ENCODE peak calls at places on chromosomes 13 and 19, in nine cellular contexts. I, Z, F, W, Q, O, G, A and K are unnamed samples. For H3K4me1, the result is how much of the 10 kb centered on the place peaks cover.

GRCh38 chr13:58620171-58620570 is 988.6 kb downstream of the PCDH17 start:
- DNase-seq in I (no peak), Z (no peak), F (no peak), W (no peak), Q (no peak), O (no peak), G (no peak), A (no peak), K (no peak)

GRCh38 chr13:31349156-31349555 is 149.4 kb downstream of the B3GLCT start:
- DNase-seq in I (no peak), Z (no peak), F (no peak), W (no peak), Q (no peak), O (no peak), G (no peak), A (no peak), K (no peak)

GRCh38 chr19:8174706-8175105 is 25.3 kb upstream of the FBN3 start:
- DNase-seq in I (no peak), Z (no peak), F (peak), W (no peak), Q (no peak), O (no peak), G (no peak), A (peak), K (no peak)

GRCh38 chr13:68099616-68100015 is 869.5 kb upstream of the PCDH9 start:
- DNase-seq in I (no peak), Z (no peak), F (peak), W (no peak), Q (no peak), O (no peak), G (peak), A (peak), K (no peak)

GRCh38 chr13:51520524-51520923 is 63.7 kb upstream of the WDFY2 start:
- DNase-seq in I (no peak), Z (no peak), F (peak), W (no peak), Q (no peak), O (no peak), G (no peak), A (peak), K (no peak)

GRCh38 chr13:27667946-27668345 is 46.3 kb downstream of the POLR1D start:
- DNase-seq in I (no peak), Z (peak), F (no peak), W (no peak), Q (no peak), O (no peak), G (no peak), A (peak), K (no peak)

GRCh38 chr19:15276620-15277019 is 44.4 kb upstream of the EPHX3 start:
- DNase-seq in I (no peak), Z (no peak), F (no peak), W (no peak), Q (no peak), O (no peak), G (no peak), A (no peak), K (no peak)

GRCh38 chr13:92074658-92075057 is 676.2 kb downstream of the GPC5 start:
- DNase-seq in I (peak), Z (no peak), F (no peak), W (no peak), Q (no peak), O (peak), G (no peak), A (no peak), K (no peak)

GRCh38 chr13:58018865-58019264 is 387.3 kb downstream of the PCDH17 start:
- DNase-seq in I (no peak), Z (no peak), F (no peak), W (no peak), Q (no peak), O (no peak), G (no peak), A (no peak), K (no peak)

GRCh38 chr13:25330541-25330940 is 29.1 kb downstream of the NUP58 start:
- DNase-seq in I (no peak), Z (no peak), F (peak), W (no peak), Q (no peak), O (no peak), G (no peak), A (peak), K (no peak)

GRCh38 chr19:1220452-1221037 is 15.0 kb downstream of the STK11 start:
- DNase-seq in I (no peak), Z (no peak), F (no peak), W (no peak), Q (no peak), O (no peak), G (no peak), A (no peak), K (no peak)

GRCh38 chr13:39468306-39468705 is 134.7 kb downstream of the LHFPL6 start:
- DNase-seq in I (no peak), Z (no peak), F (no peak), W (no peak), Q (no peak), O (no peak), G (no peak), A (no peak), K (no peak)

GRCh38 chr13:46369506-46370268 is 17.4 kb downstream of the RUBCNL start:
- DNase-seq in I (peak), Z (no peak), F (peak), W (no peak), Q (no peak), O (no peak), G (no peak), A (peak), K (no peak)

GRCh38 chr13:42894765-42895181 is 97.3 kb downstream of the EPSTI1 start:
- DNase-seq in I (no peak), Z (no peak), F (peak), W (no peak), Q (peak), O (no peak), G (no peak), A (peak), K (peak)

GRCh38 chr13:27919934-27920676 is at the start of gene PDX1:
- DNase-seq in I (no peak), Z (peak), F (no peak), W (no peak), Q (no peak), O (peak), G (no peak), A (no peak), K (peak)

GRCh38 chr19:30070198-30070969 is 128.3 kb downstream of the URI1 start:
- DNase-seq in I (no peak), Z (no peak), F (no peak), W (no peak), Q (no peak), O (peak), G (no peak), A (no peak), K (no peak)

GRCh38 chr19:43820098-43820860 is 6.8 kb upstream of the ZNF283 start:
- DNase-seq in I (no peak), Z (peak), F (peak), W (no peak), Q (peak), O (peak), G (no peak), A (peak), K (peak)

GRCh38 chr13:102035969-102036368 is 365.9 kb downstream of the FGF14 start:
- DNase-seq in I (no peak), Z (no peak), F (no peak), W (no peak), Q (no peak), O (no peak), G (no peak), A (no peak), K (no peak)

GRCh38 chr13:46684287-46685001 is 112.5 kb downstream of the ESD start:
- DNase-seq in I (no peak), Z (no peak), F (no peak), W (no peak), Q (no peak), O (peak), G (no peak), A (peak), K (no peak)

GRCh38 chr19:10403137-10404021 is at the start of gene CDC37:
- DNase-seq in I (peak), Z (peak), F (peak), W (peak), Q (peak), O (peak), G (peak), A (peak), K (peak)

GRCh38 chr19:55299991-55300390 is 16.2 kb downstream of the BRSK1 start:
- DNase-seq in I (no peak), Z (no peak), F (no peak), W (no peak), Q (no peak), O (no peak), G (no peak), A (no peak), K (no peak)

GRCh38 chr13:73223372-73223781 is 164.6 kb downstream of the KLF5 start:
- DNase-seq in I (peak), Z (no peak), F (no peak), W (no peak), Q (no peak), O (no peak), G (no peak), A (no peak), K (no peak)

GRCh38 chr13:80054806-80055205 is 286.1 kb downstream of the SPRY2 start:
- DNase-seq in I (no peak), Z (no peak), F (peak), W (no peak), Q (no peak), O (no peak), G (no peak), A (peak), K (no peak)

GRCh38 chr13:67228909-67229308 is 1.2 kb downstream of the PCDH9 start:
- DNase-seq in I (no peak), Z (no peak), F (peak), W (no peak), Q (no peak), O (no peak), G (no peak), A (peak), K (no peak)

GRCh38 chr13:19020988-19021387 is 160.6 kb downstream of the TUBA3C start:
- DNase-seq in I (no peak), Z (no peak), F (no peak), W (no peak), Q (no peak), O (no peak), G (no peak), A (no peak), K (no peak)

GRCh38 chr13:55359067-55359466 is 1781.7 kb upstream of the PRR20A start:
- DNase-seq in I (no peak), Z (no peak), F (no peak), W (no peak), Q (no peak), O (no peak), G (no peak), A (no peak), K (no peak)

GRCh38 chr19:6045108-6045507 is 65.2 kb downstream of the RFX2 start:
- DNase-seq in I (no peak), Z (no peak), F (no peak), W (no peak), Q (peak), O (no peak), G (no peak), A (no peak), K (no peak)

GRCh38 chr19:6048348-6048747 is 62.0 kb downstream of the RFX2 start:
- DNase-seq in I (no peak), Z (no peak), F (no peak), W (no peak), Q (peak), O (no peak), G (no peak), A (no peak), K (no peak)

GRCh38 chr19:6048808-6049405 is 61.4 kb downstream of the RFX2 start:
- DNase-seq in I (peak), Z (peak), F (peak), W (peak), Q (peak), O (peak), G (peak), A (peak), K (peak)

GRCh38 chr19:6047256-6047655 is 63.0 kb downstream of the RFX2 start:
- DNase-seq in I (no peak), Z (no peak), F (no peak), W (no peak), Q (peak), O (no peak), G (no peak), A (no peak), K (no peak)

GRCh38 chr19:6047741-6048231 is 62.5 kb downstream of the RFX2 start:
- DNase-seq in I (peak), Z (no peak), F (peak), W (no peak), Q (peak), O (peak), G (peak), A (peak), K (no peak)
- TF ChIP-seq CTCF in I (peak), Z (peak), F (peak), W (peak), Q (peak), O (peak), G (peak), A (peak), K (peak)

DNA sequence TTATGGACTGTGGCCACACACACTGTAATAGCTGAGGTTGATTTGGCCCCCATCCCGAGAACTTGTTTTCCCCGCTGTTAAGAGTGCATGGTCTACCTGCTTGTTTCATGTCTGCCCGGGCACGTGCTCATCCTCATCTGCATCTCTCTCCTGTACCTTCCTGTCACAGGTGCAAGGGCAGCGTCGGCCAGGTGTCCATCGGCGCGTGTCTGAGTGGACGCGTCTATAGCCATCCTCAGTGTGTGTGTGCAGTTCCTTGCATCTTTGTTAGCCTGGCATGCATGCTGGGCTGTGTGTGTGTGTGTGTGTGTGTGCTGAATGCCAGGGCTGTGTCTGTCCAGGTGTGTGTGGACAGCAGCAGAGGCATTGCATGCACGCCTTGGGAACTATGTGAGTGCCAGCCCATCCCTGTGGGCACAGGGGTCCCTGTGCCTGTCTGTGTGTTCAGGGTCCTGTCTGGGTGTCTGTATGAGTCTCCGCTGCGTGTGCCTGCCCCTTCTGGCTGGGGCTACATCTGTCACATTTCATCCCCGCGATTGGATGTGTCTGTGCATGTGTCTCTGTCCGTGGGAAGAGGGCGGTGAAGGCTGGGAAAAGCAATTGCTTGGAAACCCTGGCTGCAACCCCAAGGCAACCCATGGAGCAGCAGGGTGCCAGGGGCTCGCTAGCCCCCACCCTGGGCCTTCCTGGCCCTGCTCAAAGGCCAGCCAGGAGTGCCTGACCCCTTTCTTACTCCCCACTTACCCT is 1.2 kb downstream of the MAG start:
- DNase-seq in I (no peak), Z (no peak), F (no peak), W (no peak), Q (no peak), O (no peak), G (no peak), A (no peak), K (no peak)
- H3K27ac ChIP-seq in I (no peak), Z (no peak), F (no peak), W (no peak), Q (no peak), O (no peak), G (no peak), A (no peak), K (no peak)

GRCh38 chr19:40304306-40304705 is 19.2 kb upstream of the AKT2 start:
- DNase-seq in I (no peak), Z (no peak), F (no peak), W (no peak), Q (no peak), O (no peak), G (no peak), A (no peak), K (no peak)
- H3K4me1 ChIP-seq in I (under half), Z (under half), F (under half), W (under half), Q (under half), O (under half), G (under half), A (under half), K (under half)

DNA sequence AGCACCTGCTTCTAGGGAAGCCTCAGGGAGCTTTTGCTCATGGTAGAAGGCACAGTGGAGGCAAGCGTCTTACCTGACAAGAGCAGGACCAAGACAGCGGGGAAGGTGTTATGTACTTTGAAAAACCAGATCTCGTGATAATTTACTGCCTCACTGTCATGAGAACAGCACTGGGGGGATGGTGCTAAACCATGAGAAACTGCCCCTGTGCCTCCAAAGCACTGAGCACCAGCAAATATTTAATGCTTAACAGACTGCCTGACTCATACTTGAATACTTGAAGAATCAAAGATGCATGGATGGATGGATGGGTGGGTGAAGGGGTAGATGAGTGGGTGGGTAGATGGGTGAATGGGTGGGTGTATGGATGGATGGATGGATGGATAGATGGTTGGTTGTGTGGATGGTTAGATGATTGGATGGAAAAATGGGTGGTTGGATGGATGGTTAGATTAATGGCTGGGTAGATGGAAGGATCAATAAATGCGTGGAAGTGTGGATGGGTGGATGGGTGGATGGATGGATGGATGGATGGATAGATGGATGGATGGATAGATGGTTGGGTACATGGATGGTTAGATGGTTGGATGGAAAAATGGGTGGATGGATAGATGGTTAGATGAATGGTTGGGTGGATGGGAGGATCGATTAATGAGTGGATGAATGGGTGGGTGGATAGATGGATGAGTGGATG is 101.1 kb upstream of the IPO5 start:
- DNase-seq in I (no peak), Z (no peak), F (no peak), W (no peak), Q (no peak), O (no peak), G (no peak), A (no peak), K (no peak)
- TF ChIP-seq CTCF in I (no peak), Z (no peak), F (no peak), W (no peak), Q (no peak), O (no peak), G (no peak), A (no peak), K (no peak)